ENCODE peak calls at places on chromosomes 7 and 10, in five cellular contexts. R is tibial nerve; A is GM13976; T is CD8-positive, alpha-beta T cell; U is nucleus accumbens. V is an unnamed sample.

GRCh38 chr10:74334221-74334620 is 183.2 kb downstream of the ADK start:
- DNase-seq in U (no peak), A (no peak), T (no peak), R (no peak), V (no peak)

GRCh38 chr10:110311357-110311949 is 6.7 kb upstream of the SMNDC1 start:
- DNase-seq in T (peak; percentile 18), U (peak; percentile 13), R (no peak), A (no peak), V (no peak)

GRCh38 chr10:11874568-11875182 is 51.5 kb downstream of the PROSER2 start:
- DNase-seq in A (peak; percentile 78), U (peak; percentile 65), R (no peak), T (peak; percentile 32), V (no peak)

GRCh38 chr7:3065724-3066143 is 22.1 kb upstream of the CARD11 start:
- DNase-seq in U (no peak), A (peak; percentile 65), R (no peak), T (peak; percentile 57), V (peak; percentile 40)

GRCh38 chr10:114100848-114101741 is 57.4 kb downstream of the ADRB1 start:
- DNase-seq in U (no peak), A (peak; percentile 53), R (no peak), T (no peak), V (no peak)

GRCh38 chr7:110372685-110373084 is 718.2 kb upstream of the LRRN3 start:
- DNase-seq in U (no peak), T (no peak), A (no peak), R (no peak), V (no peak)

GRCh38 chr10:131559450-131559911 is 248.0 kb upstream of the TCERG1L start:
- DNase-seq in T (no peak), R (no peak), A (no peak), U (no peak), V (no peak)

GRCh38 chr7:13467111-13467547 is 522.3 kb downstream of the ETV1 start:
- DNase-seq in R (no peak), U (no peak), A (no peak), T (no peak), V (no peak)

GRCh38 chr10:112996462-112996861 is 46.4 kb downstream of the TCF7L2 start:
- DNase-seq in A (no peak), U (no peak), R (no peak), T (no peak), V (no peak)

V was measured in activated effector memory CD4-positive, alpha-beta T cell treated with Interleukin-2 at 50 U/mL for 16 hours.